ENCODE peak calls at places on chromosomes 6 and 20, in four cellular contexts. W, C, O and Q are unnamed samples.

GRCh38 chr6:126880926-126881325 is 237.5 kb upstream of the RSPO3 start:
- DNase-seq in O (no peak), C (no peak), W (no peak), Q (no peak)

GRCh38 chr6:127967708-127968107 is 66.8 kb upstream of the THEMIS start:
- DNase-seq in W (no peak), C (no peak), O (no peak), Q (no peak)

GRCh38 chr20:36754656-36755222 is 8.8 kb upstream of the NDRG3 start:
- DNase-seq in O (no peak), C (peak; percentile 20), W (peak; percentile 84), Q (no peak)

GRCh38 chr6:156827382-156827781 is 50.2 kb downstream of the ARID1B start:
- DNase-seq in W (peak; percentile 87), O (no peak), C (no peak), Q (no peak)

GRCh38 chr20:12012241-12013222 is 94.8 kb downstream of the BTBD3 start:
- DNase-seq in W (peak; percentile 29), C (no peak), O (no peak), Q (peak; percentile 57)

GRCh38 chr6:170416303-170416702 is 109.7 kb downstream of the FAM120B start:
- DNase-seq in C (no peak), W (no peak), O (no peak), Q (no peak)

GRCh38 chr6:15816661-15817060 is 153.8 kb upstream of the DTNBP1 start:
- DNase-seq in W (no peak), C (no peak), O (no peak), Q (no peak)

GRCh38 chr20:61628901-61629300 is 376.8 kb downstream of the CDH4 start:
- DNase-seq in C (no peak), O (peak; percentile 52), W (no peak), Q (no peak)

GRCh38 chr6:21808045-21808470 is 214.5 kb downstream of the SOX4 start:
- DNase-seq in O (no peak), W (no peak), C (no peak), Q (no peak)

GRCh38 chr6:27472182-27472616 is 706 bp downstream of the ZNF184 start:
- DNase-seq in O (peak; percentile 64), W (peak; percentile 79), C (peak; percentile 49), Q (no peak)

GRCh38 chr6:16511048-16511660 is 250.1 kb downstream of the ATXN1 start:
- DNase-seq in O (no peak), W (peak; percentile 49), C (no peak), Q (no peak)

GRCh38 chr6:34938268-34938667 is 49.2 kb downstream of the ANKS1A start:
- DNase-seq in W (no peak), C (no peak), O (no peak), Q (no peak)

GRCh38 chr6:158255974-158256601 is 56.2 kb upstream of the TULP4 start:
- DNase-seq in W (peak; percentile 40), C (no peak), O (no peak), Q (no peak)

GRCh38 chr6:85460951-85461805 is 11.3 kb downstream of the NT5E start:
- DNase-seq in O (no peak), W (no peak), C (no peak), Q (no peak)

GRCh38 chr6:109922851-109923250 is 55.3 kb upstream of the GPR6 start:
- DNase-seq in O (no peak), W (no peak), C (no peak), Q (no peak)

GRCh38 chr6:147949981-147950622 is 392.5 kb upstream of the SASH1 start:
- DNase-seq in W (no peak), C (no peak), O (no peak), Q (no peak)

GRCh38 chr20:38855356-38855755 is 49.9 kb downstream of the PPP1R16B start:
- DNase-seq in W (no peak), O (no peak), C (no peak), Q (no peak)

GRCh38 chr6:40804905-40805304 is 217.7 kb upstream of the LRFN2 start:
- DNase-seq in C (no peak), W (no peak), O (no peak), Q (no peak)

GRCh38 chr6:154154389-154154967 is 115.4 kb downstream of the OPRM1 start:
- DNase-seq in O (peak; percentile 2), C (peak; percentile 62), W (peak; percentile 77), Q (no peak)

GRCh38 chr20:10731190-10731955 is 57.6 kb upstream of the JAG1 start:
- DNase-seq in C (no peak), W (peak; percentile 93), O (no peak), Q (no peak)

GRCh38 chr6:35158520-35158919 is 17.4 kb upstream of the TCP11 start:
- DNase-seq in W (no peak), O (no peak), C (no peak), Q (no peak)

GRCh38 chr6:85552652-85553051 is 41.0 kb downstream of the SNX14 start:
- DNase-seq in C (no peak), W (no peak), O (no peak), Q (no peak)

GRCh38 chr6:14968056-14968643 is 277.7 kb upstream of the JARID2 start:
- DNase-seq in O (no peak), C (no peak), W (no peak), Q (no peak)

GRCh38 chr6:11969092-11969491 is 43.0 kb upstream of the HIVEP1 start:
- DNase-seq in O (no peak), W (no peak), C (no peak), Q (no peak)